ENCODE peak calls at places on chromosomes 1 and 21, in five cellular contexts. One of them, this sample, is unnamed.

GRCh38 chr1:62912028-62912638 is 128.2 kb downstream of the ATG4C start:
- DNase-seq in naive thymus-derived CD8-positive, alpha-beta T cell: no peak
- DNase-seq in NCI-H2081: no peak
- DNase-seq in BJ: no peak
- DNase-seq in skeletal muscle cell: no peak
- DNase-seq in this sample: no peak

GRCh38 chr1:110212165-110213142 is 2.3 kb downstream of the KCNC4 start:
- DNase-seq in naive thymus-derived CD8-positive, alpha-beta T cell: no peak
- DNase-seq in skeletal muscle cell: no peak
- DNase-seq in BJ: no peak
- DNase-seq in NCI-H2081: no peak
- DNase-seq in this sample: peak

GRCh38 chr1:183604048-183604808 is 14.0 kb upstream of the NCF2 start:
- DNase-seq in BJ: peak
- DNase-seq in naive thymus-derived CD8-positive, alpha-beta T cell: no peak
- DNase-seq in skeletal muscle cell: peak
- DNase-seq in NCI-H2081: no peak
- DNase-seq in this sample: no peak

GRCh38 chr1:25786887-25787286 is 13.1 kb upstream of the SELENON start:
- DNase-seq in skeletal muscle cell: no peak
- DNase-seq in NCI-H2081: no peak
- DNase-seq in naive thymus-derived CD8-positive, alpha-beta T cell: no peak
- DNase-seq in BJ: no peak
- DNase-seq in this sample: no peak

GRCh38 chr1:17759114-17759513 is 4.0 kb downstream of the ACTL8 start:
- DNase-seq in naive thymus-derived CD8-positive, alpha-beta T cell: no peak
- DNase-seq in NCI-H2081: no peak
- DNase-seq in skeletal muscle cell: no peak
- DNase-seq in BJ: no peak
- DNase-seq in this sample: no peak

GRCh38 chr1:207335695-207336363 is 14.4 kb downstream of the CD55 start:
- DNase-seq in skeletal muscle cell: no peak
- DNase-seq in NCI-H2081: no peak
- DNase-seq in BJ: no peak
- DNase-seq in naive thymus-derived CD8-positive, alpha-beta T cell: no peak
- DNase-seq in this sample: no peak

GRCh38 chr1:36040238-36040637 is 43.7 kb upstream of the TEKT2 start:
- DNase-seq in skeletal muscle cell: no peak
- DNase-seq in BJ: no peak
- DNase-seq in naive thymus-derived CD8-positive, alpha-beta T cell: no peak
- DNase-seq in NCI-H2081: no peak
- DNase-seq in this sample: no peak

GRCh38 chr1:25871086-25871703 is 4.3 kb downstream of the PAQR7 start:
- DNase-seq in naive thymus-derived CD8-positive, alpha-beta T cell: no peak
- DNase-seq in skeletal muscle cell: no peak
- DNase-seq in NCI-H2081: no peak
- DNase-seq in BJ: no peak
- DNase-seq in this sample: peak

GRCh38 chr1:31744165-31744888 is 19.8 kb downstream of the ADGRB2 start:
- DNase-seq in BJ: no peak
- DNase-seq in skeletal muscle cell: no peak
- DNase-seq in naive thymus-derived CD8-positive, alpha-beta T cell: no peak
- DNase-seq in NCI-H2081: no peak
- DNase-seq in this sample: no peak

GRCh38 chr1:182515556-182515955 is 65.6 kb downstream of the RGSL1 start:
- DNase-seq in skeletal muscle cell: no peak
- DNase-seq in BJ: no peak
- DNase-seq in NCI-H2081: no peak
- DNase-seq in naive thymus-derived CD8-positive, alpha-beta T cell: no peak
- DNase-seq in this sample: no peak

GRCh38 chr1:225428066-225428878 is 434 bp upstream of the LBR start:
- DNase-seq in BJ: peak
- DNase-seq in NCI-H2081: peak
- DNase-seq in naive thymus-derived CD8-positive, alpha-beta T cell: peak
- DNase-seq in skeletal muscle cell: peak
- DNase-seq in this sample: peak

GRCh38 chr1:27992271-27992670 is 32.5 kb downstream of the XKR8 start:
- DNase-seq in BJ: no peak
- DNase-seq in NCI-H2081: no peak
- DNase-seq in naive thymus-derived CD8-positive, alpha-beta T cell: peak
- DNase-seq in skeletal muscle cell: no peak
- DNase-seq in this sample: no peak

GRCh38 chr21:35438643-35439404 is 389.7 kb upstream of the RUNX1 start:
- DNase-seq in BJ: no peak
- DNase-seq in NCI-H2081: no peak
- DNase-seq in naive thymus-derived CD8-positive, alpha-beta T cell: no peak
- DNase-seq in skeletal muscle cell: no peak
- DNase-seq in this sample: no peak

GRCh38 chr1:30670195-30671060 is 53.0 kb downstream of the MATN1 start:
- DNase-seq in BJ: peak
- DNase-seq in naive thymus-derived CD8-positive, alpha-beta T cell: no peak
- DNase-seq in NCI-H2081: no peak
- DNase-seq in skeletal muscle cell: peak
- DNase-seq in this sample: no peak

GRCh38 chr1:32876341-32877210 is 5.9 kb upstream of the FNDC5 start:
- DNase-seq in BJ: no peak
- DNase-seq in naive thymus-derived CD8-positive, alpha-beta T cell: peak
- DNase-seq in NCI-H2081: peak
- DNase-seq in skeletal muscle cell: no peak
- DNase-seq in this sample: no peak

GRCh38 chr1:14637233-14637632 is 38.7 kb downstream of the KAZN start:
- DNase-seq in skeletal muscle cell: no peak
- DNase-seq in NCI-H2081: no peak
- DNase-seq in naive thymus-derived CD8-positive, alpha-beta T cell: no peak
- DNase-seq in BJ: no peak
- DNase-seq in this sample: no peak

GRCh38 chr1:19648689-19649088 is 4.6 kb downstream of the NBL1 start:
- DNase-seq in NCI-H2081: peak
- DNase-seq in BJ: no peak
- DNase-seq in skeletal muscle cell: no peak
- DNase-seq in naive thymus-derived CD8-positive, alpha-beta T cell: no peak
- DNase-seq in this sample: no peak

GRCh38 chr1:94063379-94063778 is 57.6 kb downstream of the ABCA4 start:
- DNase-seq in naive thymus-derived CD8-positive, alpha-beta T cell: no peak
- DNase-seq in NCI-H2081: no peak
- DNase-seq in skeletal muscle cell: no peak
- DNase-seq in BJ: no peak
- DNase-seq in this sample: no peak

GRCh38 chr1:158008630-158009029 is 15.2 kb downstream of the KIRREL1 start:
- DNase-seq in naive thymus-derived CD8-positive, alpha-beta T cell: no peak
- DNase-seq in skeletal muscle cell: no peak
- DNase-seq in BJ: no peak
- DNase-seq in NCI-H2081: no peak
- DNase-seq in this sample: no peak

GRCh38 chr1:199122532-199123311 is 483.9 kb downstream of the PTPRC start:
- DNase-seq in skeletal muscle cell: no peak
- DNase-seq in naive thymus-derived CD8-positive, alpha-beta T cell: no peak
- DNase-seq in BJ: no peak
- DNase-seq in NCI-H2081: no peak
- DNase-seq in this sample: no peak

GRCh38 chr1:43705982-43706597 is 1.2 kb upstream of the ST3GAL3 start:
- DNase-seq in BJ: no peak
- DNase-seq in skeletal muscle cell: no peak
- DNase-seq in naive thymus-derived CD8-positive, alpha-beta T cell: no peak
- DNase-seq in NCI-H2081: no peak
- DNase-seq in this sample: no peak

GRCh38 chr1:12132078-12132477 is 34.7 kb upstream of the TNFRSF1B start:
- DNase-seq in skeletal muscle cell: no peak
- DNase-seq in naive thymus-derived CD8-positive, alpha-beta T cell: no peak
- DNase-seq in BJ: peak
- DNase-seq in NCI-H2081: no peak
- DNase-seq in this sample: no peak